ENCODE peak calls at places on chromosome 21, in four cellular contexts. N is EL, T is NCI-H2107, R is choroid plexus epithelial cell. L is an unnamed sample.

GRCh38 chr21:44065428-44065827 is 41.8 kb upstream of the PWP2 start:
- DNase-seq in N (peak; percentile 12), T (no peak), R (peak; percentile 60), L (peak; percentile 63)

GRCh38 chr21:39136711-39137110 is 46.5 kb downstream of the PSMG1 start:
- DNase-seq in N (peak; percentile 82), T (no peak), R (peak; percentile 29), L (no peak)

GRCh38 chr21:35100351-35100771 is 51.3 kb upstream of the RUNX1 start:
- DNase-seq in N (no peak), T (no peak), R (no peak), L (no peak)

GRCh38 chr21:43734131-43734634 is 15.3 kb downstream of the PDXK start:
- DNase-seq in N (no peak), T (no peak), R (peak; percentile 28), L (peak; percentile 71)

GRCh38 chr21:43316156-43316845 is 110.6 kb downstream of the SIK1 start:
- DNase-seq in N (no peak), T (no peak), R (no peak), L (no peak)

GRCh38 chr21:38254970-38255369 is 1.8 kb upstream of the KCNJ15 start:
- DNase-seq in N (no peak), T (no peak), R (no peak), L (no peak)

GRCh38 chr21:36104306-36105300 is 30.3 kb upstream of the CBR3 start:
- DNase-seq in N (peak; percentile 17), T (no peak), R (peak; percentile 70), L (no peak)

GRCh38 chr21:43737158-43737950 is 18.4 kb downstream of the PDXK start:
- DNase-seq in N (no peak), T (no peak), R (no peak), L (no peak)

GRCh38 chr21:35559881-35560280 is 500.4 kb downstream of the SETD4 start:
- DNase-seq in N (peak; percentile 46), T (no peak), R (peak; percentile 75), L (no peak)

GRCh38 chr21:43921602-43921978 is 56.6 kb downstream of the AGPAT3 start:
- DNase-seq in N (no peak), T (no peak), R (no peak), L (no peak)

GRCh38 chr21:31252611-31253010 is 91.5 kb downstream of the TIAM1 start:
- DNase-seq in N (no peak), T (no peak), R (no peak), L (no peak)

GRCh38 chr21:31873275-31873695 is 465 bp downstream of the HUNK start:
- DNase-seq in N (peak; percentile 13), T (no peak), R (no peak), L (no peak)

GRCh38 chr21:30257773-30258172 is 25.0 kb downstream of the KRTAP24-1 start:
- DNase-seq in N (no peak), T (no peak), R (peak; percentile 81), L (no peak)

GRCh38 chr21:44375281-44375651 is 21.8 kb downstream of the TRPM2 start:
- DNase-seq in N (no peak), T (no peak), R (no peak), L (no peak)

GRCh38 chr21:34073032-34073748 is at the start of the genes MRPS6 and SLC5A3:
- DNase-seq in N (peak; percentile 85), T (peak; percentile 35), R (peak; percentile 82), L (peak; percentile 84)

GRCh38 chr21:46041183-46041582 is 56.7 kb upstream of the COL6A2 start:
- DNase-seq in N (no peak), T (no peak), R (no peak), L (no peak)

GRCh38 chr21:42317341-42317741 is 2.1 kb upstream of the TFF3 start:
- DNase-seq in N (no peak), T (peak; percentile 68), R (no peak), L (peak; percentile 10)

GRCh38 chr21:23452384-23453083 is 2154.7 kb downstream of the MRPL39 start:
- DNase-seq in N (no peak), T (no peak), R (no peak), L (no peak)

GRCh38 chr21:29309703-29310102 is 11.0 kb downstream of the BACH1 start:
- DNase-seq in N (no peak), T (no peak), R (no peak), L (no peak)

GRCh38 chr21:33374080-33374873 is 28.9 kb upstream of the IFNGR2 start:
- DNase-seq in N (peak; percentile 53), T (no peak), R (peak; percentile 68), L (peak; percentile 69)

GRCh38 chr21:41511858-41512257 is 3.9 kb upstream of the TMPRSS2 start:
- DNase-seq in N (no peak), T (no peak), R (no peak), L (no peak)

GRCh38 chr21:36065497-36066036 is 4.3 kb upstream of the CBR1 start:
- DNase-seq in N (peak; percentile 70), T (no peak), R (peak; percentile 74), L (no peak)

GRCh38 chr21:44455524-44456206 is 355 bp downstream of the LRRC3 start:
- DNase-seq in N (peak; percentile 16), T (no peak), R (peak; percentile 11), L (peak; percentile 58)

GRCh38 chr21:28601708-28602107 is 391.0 kb downstream of the LTN1 start:
- DNase-seq in N (no peak), T (no peak), R (no peak), L (peak; percentile 22)

GRCh38 chr21:42021751-42022430 is 11.7 kb upstream of the ZBTB21 start:
- DNase-seq in N (no peak), T (peak; percentile 33), R (peak; percentile 18), L (peak; percentile 67)

GRCh38 chr21:45029298-45029967 is 44.9 kb upstream of the ADARB1 start:
- DNase-seq in N (no peak), T (peak; percentile 41), R (peak; percentile 74), L (peak; percentile 12)

GRCh38 chr21:39082656-39083376 is 100.4 kb downstream of the PSMG1 start:
- DNase-seq in N (no peak), T (peak; percentile 62), R (no peak), L (no peak)

GRCh38 chr21:45254557-45254930 is 33.2 kb downstream of the POFUT2 start:
- DNase-seq in N (no peak), T (no peak), R (no peak), L (no peak)

GRCh38 chr21:44550807-44551206 is 498 bp downstream of the KRTAP10-2 start:
- DNase-seq in N (no peak), T (no peak), R (no peak), L (no peak)

GRCh38 chr21:44267655-44268142 is 6.0 kb upstream of the DNMT3L start:
- DNase-seq in N (no peak), T (no peak), R (no peak), L (no peak)

GRCh38 chr21:42578034-42578433 is 64.4 kb downstream of the SLC37A1 start:
- DNase-seq in N (no peak), T (no peak), R (no peak), L (peak; percentile 30)

GRCh38 chr21:39447264-39447663 is 1.7 kb upstream of the LCA5L start:
- DNase-seq in N (no peak), T (no peak), R (no peak), L (no peak)

GRCh38 chr21:29601072-29601471 is 302.4 kb downstream of the BACH1 start:
- DNase-seq in N (no peak), T (no peak), R (no peak), L (no peak)

GRCh38 chr21:28233536-28234220 is 759.0 kb downstream of the LTN1 start:
- DNase-seq in N (no peak), T (no peak), R (no peak), L (no peak)

L was measured in upper lobe of left lung.